ENCODE peak calls at places on chromosomes 3 and 15, in ten cellular contexts. One of them, this sample, is unnamed.

GRCh38 chr15:59501531-59502113 is 63.6 kb downstream of the FAM81A start:
- DNase-seq in stimulated activated CD4-positive, alpha-beta T cell treated with anti-CD3 and anti-CD28 coated beads, TNF-alpha, amount 100 ng/mL, for 4 hours: no peak
- DNase-seq in WERI-Rb-1: peak; percentile 63
- DNase-seq in GM06990: no peak
- DNase-seq in NCI-H1105: no peak
- DNase-seq in RPMI8226: peak; percentile 55
- DNase-seq in iris pigment epithelial cell: peak; percentile 60
- DNase-seq in mammary epithelial cell: peak; percentile 76
- DNase-seq in activated CD4-positive, alpha-beta T cell treated with anti-CD3 and anti-CD28 coated beads for 36 hours: peak; percentile 40
- DNase-seq in AML-193: peak; percentile 34
- DNase-seq in this sample: peak; percentile 58

GRCh38 chr15:66017009-66017408 is 147.7 kb downstream of the RAB11A start:
- DNase-seq in stimulated activated CD4-positive, alpha-beta T cell treated with anti-CD3 and anti-CD28 coated beads, TNF-alpha, amount 100 ng/mL, for 4 hours: no peak
- DNase-seq in WERI-Rb-1: no peak
- DNase-seq in GM06990: no peak
- DNase-seq in NCI-H1105: no peak
- DNase-seq in RPMI8226: no peak
- DNase-seq in iris pigment epithelial cell: no peak
- DNase-seq in mammary epithelial cell: no peak
- DNase-seq in activated CD4-positive, alpha-beta T cell treated with anti-CD3 and anti-CD28 coated beads for 36 hours: no peak
- DNase-seq in AML-193: no peak
- DNase-seq in this sample: no peak

GRCh38 chr3:21718161-21718765 is 32.7 kb downstream of the ZNF385D start:
- DNase-seq in stimulated activated CD4-positive, alpha-beta T cell treated with anti-CD3 and anti-CD28 coated beads, TNF-alpha, amount 100 ng/mL, for 4 hours: no peak
- DNase-seq in WERI-Rb-1: no peak
- DNase-seq in GM06990: no peak
- DNase-seq in NCI-H1105: no peak
- DNase-seq in RPMI8226: no peak
- DNase-seq in iris pigment epithelial cell: peak; percentile 90
- DNase-seq in mammary epithelial cell: peak; percentile 95
- DNase-seq in activated CD4-positive, alpha-beta T cell treated with anti-CD3 and anti-CD28 coated beads for 36 hours: no peak
- DNase-seq in AML-193: no peak
- DNase-seq in this sample: no peak

GRCh38 chr3:29280675-29281264 is at the start of gene RBMS3:
- DNase-seq in stimulated activated CD4-positive, alpha-beta T cell treated with anti-CD3 and anti-CD28 coated beads, TNF-alpha, amount 100 ng/mL, for 4 hours: no peak
- DNase-seq in WERI-Rb-1: peak; percentile 70
- DNase-seq in GM06990: peak; percentile 47
- DNase-seq in NCI-H1105: no peak
- DNase-seq in RPMI8226: peak; percentile 79
- DNase-seq in iris pigment epithelial cell: peak; percentile 97
- DNase-seq in mammary epithelial cell: peak; percentile 91
- DNase-seq in activated CD4-positive, alpha-beta T cell treated with anti-CD3 and anti-CD28 coated beads for 36 hours: peak; percentile 48
- DNase-seq in AML-193: peak; percentile 31
- DNase-seq in this sample: peak; percentile 72

GRCh38 chr3:43796041-43796596 is 105.4 kb downstream of the ABHD5 start:
- DNase-seq in stimulated activated CD4-positive, alpha-beta T cell treated with anti-CD3 and anti-CD28 coated beads, TNF-alpha, amount 100 ng/mL, for 4 hours: no peak
- DNase-seq in WERI-Rb-1: no peak
- DNase-seq in GM06990: no peak
- DNase-seq in NCI-H1105: no peak
- DNase-seq in RPMI8226: no peak
- DNase-seq in iris pigment epithelial cell: no peak
- DNase-seq in mammary epithelial cell: peak; percentile 71
- DNase-seq in activated CD4-positive, alpha-beta T cell treated with anti-CD3 and anti-CD28 coated beads for 36 hours: no peak
- DNase-seq in AML-193: no peak
- DNase-seq in this sample: no peak

GRCh38 chr3:110526732-110527727 is 544.6 kb upstream of the NECTIN3 start:
- DNase-seq in stimulated activated CD4-positive, alpha-beta T cell treated with anti-CD3 and anti-CD28 coated beads, TNF-alpha, amount 100 ng/mL, for 4 hours: no peak
- DNase-seq in WERI-Rb-1: no peak
- DNase-seq in GM06990: no peak
- DNase-seq in NCI-H1105: no peak
- DNase-seq in RPMI8226: no peak
- DNase-seq in iris pigment epithelial cell: peak; percentile 98
- DNase-seq in mammary epithelial cell: peak; percentile 82
- DNase-seq in activated CD4-positive, alpha-beta T cell treated with anti-CD3 and anti-CD28 coated beads for 36 hours: no peak
- DNase-seq in AML-193: no peak
- DNase-seq in this sample: no peak

GRCh38 chr3:59890637-59891036 is 840.8 kb upstream of the CFAP20DC start:
- DNase-seq in stimulated activated CD4-positive, alpha-beta T cell treated with anti-CD3 and anti-CD28 coated beads, TNF-alpha, amount 100 ng/mL, for 4 hours: no peak
- DNase-seq in WERI-Rb-1: no peak
- DNase-seq in GM06990: no peak
- DNase-seq in NCI-H1105: no peak
- DNase-seq in RPMI8226: no peak
- DNase-seq in iris pigment epithelial cell: no peak
- DNase-seq in mammary epithelial cell: no peak
- DNase-seq in activated CD4-positive, alpha-beta T cell treated with anti-CD3 and anti-CD28 coated beads for 36 hours: no peak
- DNase-seq in AML-193: no peak
- DNase-seq in this sample: no peak

GRCh38 chr15:99476413-99477222 is 89.2 kb upstream of the MEF2A start:
- DNase-seq in stimulated activated CD4-positive, alpha-beta T cell treated with anti-CD3 and anti-CD28 coated beads, TNF-alpha, amount 100 ng/mL, for 4 hours: no peak
- DNase-seq in WERI-Rb-1: peak; percentile 40
- DNase-seq in GM06990: peak; percentile 79
- DNase-seq in NCI-H1105: no peak
- DNase-seq in RPMI8226: peak; percentile 46
- DNase-seq in iris pigment epithelial cell: peak; percentile 99
- DNase-seq in mammary epithelial cell: peak; percentile 98
- DNase-seq in activated CD4-positive, alpha-beta T cell treated with anti-CD3 and anti-CD28 coated beads for 36 hours: peak; percentile 46
- DNase-seq in AML-193: peak; percentile 72
- DNase-seq in this sample: peak; percentile 41

This sample was measured in colonic mucosa.